ENCODE peak calls at places on chromosomes 2 and 18, in six cellular contexts. A is GM23338; Q is CD8-positive, alpha-beta memory T cell; L is upper lobe of right lung; J is endothelial cell of umbilical vein; Y is CD8-positive, alpha-beta T cell. X is an unnamed sample.

GRCh38 chr18:48002933-48003365 is 72.5 kb upstream of the SMAD2 start:
- DNase-seq in A (no peak), Q (no peak), L (peak; percentile 77), J (peak; percentile 78), Y (no peak), X (peak; percentile 92)

GRCh38 chr2:66794115-66794514 is 359.2 kb downstream of the MEIS1 start:
- DNase-seq in A (no peak), Q (no peak), L (no peak), J (no peak), Y (no peak), X (no peak)

GRCh38 chr18:58539659-58540380 is 89.1 kb downstream of the ALPK2 start:
- DNase-seq in A (no peak), Q (no peak), L (no peak), J (no peak), Y (no peak), X (no peak)

GRCh38 chr18:39624934-39625333 is 2059.3 kb upstream of the CELF4 start:
- DNase-seq in A (peak; percentile 42), Q (no peak), L (no peak), J (peak; percentile 13), Y (no peak), X (no peak)

GRCh38 chr2:156472686-156473085 is 36.5 kb downstream of the GPD2 start:
- DNase-seq in A (no peak), Q (no peak), L (no peak), J (no peak), Y (no peak), X (no peak)

GRCh38 chr2:166727105-166727504 is 161.2 kb upstream of the XIRP2 start:
- DNase-seq in A (no peak), Q (no peak), L (no peak), J (no peak), Y (no peak), X (no peak)

GRCh38 chr2:164719996-164720941 is 99.0 kb upstream of the GRB14 start:
- DNase-seq in A (no peak), Q (no peak), L (no peak), J (no peak), Y (no peak), X (no peak)

GRCh38 chr18:12408247-12408869 is 629 bp downstream of the PRELID3A start:
- DNase-seq in A (no peak), Q (no peak), L (peak; percentile 75), J (peak; percentile 45), Y (no peak), X (peak; percentile 44)

GRCh38 chr2:59490994-59491393 is 1062.5 kb downstream of the BCL11A start:
- DNase-seq in A (no peak), Q (no peak), L (no peak), J (no peak), Y (no peak), X (no peak)

GRCh38 chr2:102051659-102052366 is 60.1 kb downstream of the IL1R2 start:
- DNase-seq in A (no peak), Q (no peak), L (no peak), J (no peak), Y (no peak), X (no peak)

GRCh38 chr18:57404345-57404744 is 30.8 kb upstream of the ONECUT2 start:
- DNase-seq in A (no peak), Q (no peak), L (no peak), J (no peak), Y (no peak), X (no peak)

DNA sequence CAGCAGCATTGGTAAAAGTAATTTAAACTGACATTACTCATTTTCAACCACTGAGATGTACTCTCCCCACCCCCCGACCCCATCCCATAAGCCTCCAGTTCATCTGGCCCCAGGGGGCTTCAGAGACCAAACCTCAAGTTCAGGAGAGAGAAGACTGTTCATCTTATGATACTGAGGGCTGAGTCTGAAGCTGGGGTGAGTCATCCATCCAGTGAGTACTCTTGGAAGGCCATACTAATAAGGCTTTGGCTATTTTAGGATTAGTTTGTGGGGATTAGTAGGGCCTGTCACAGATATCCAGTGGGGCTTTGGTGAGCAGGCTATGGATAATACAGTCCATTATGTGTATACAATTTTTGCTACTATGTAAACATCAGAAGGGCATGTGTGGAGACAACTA is 125.3 kb upstream of the APCDD1 start:
- DNase-seq in A (no peak), Q (no peak), L (no peak), J (no peak), Y (no peak), X (no peak)
- H3K4me1 ChIP-seq in A (no peaks in the 10 kb centered on the region), Q (no peaks in the 10 kb centered on the region), L (no peaks in the 10 kb centered on the region), J (no peaks in the 10 kb centered on the region), Y (no peaks in the 10 kb centered on the region), X (no peaks in the 10 kb centered on the region)

DNA sequence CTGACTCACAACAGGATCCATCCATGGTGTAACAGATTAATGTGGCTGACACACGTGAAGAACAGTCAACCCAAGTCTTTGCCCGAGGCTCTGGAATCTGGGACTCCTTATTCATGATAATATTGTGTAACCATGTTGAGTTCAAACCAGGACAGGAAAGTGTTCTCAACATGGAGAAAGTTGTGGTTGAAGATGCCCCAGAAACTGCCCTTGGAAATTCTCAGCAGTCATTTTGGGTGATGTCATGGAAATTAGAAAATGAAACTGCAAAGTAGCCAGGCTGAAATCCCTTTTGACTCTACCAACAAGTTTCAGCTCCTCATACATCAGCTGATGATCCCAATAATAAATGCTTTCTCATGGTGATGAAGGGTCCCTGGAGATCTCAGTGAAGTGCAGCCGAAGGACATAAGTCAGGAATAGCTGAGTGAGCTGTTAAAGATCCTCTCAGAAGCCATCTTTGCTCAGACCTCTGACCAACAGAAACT is 307.7 kb downstream of the TNS1 start:
- DNase-seq in A (no peak), Q (no peak), L (no peak), J (no peak), Y (no peak), X (no peak)
- H3K4me3 ChIP-seq in A (no peak overlapping the region), Q (no peak overlapping the region), L (no peak overlapping the region), J (no peak overlapping the region), Y (no peak overlapping the region), X (no peak overlapping the region)

GRCh38 chr2:201707753-201708152 is 9.3 kb upstream of the MPP4 start:
- DNase-seq in A (no peak), Q (no peak), L (no peak), J (peak; percentile 67), Y (no peak), X (peak; percentile 10)
- H3K36me3 ChIP-seq in A (peaks cover 30% of the 10 kb centered on the region), Q (no peaks in the 10 kb centered on the region), L (peaks cover 81% of the 10 kb centered on the region), J (peaks cover 9% of the 10 kb centered on the region), Y (peaks cover 5% of the 10 kb centered on the region), X (peaks cover 63% of the 10 kb centered on the region)

DNA sequence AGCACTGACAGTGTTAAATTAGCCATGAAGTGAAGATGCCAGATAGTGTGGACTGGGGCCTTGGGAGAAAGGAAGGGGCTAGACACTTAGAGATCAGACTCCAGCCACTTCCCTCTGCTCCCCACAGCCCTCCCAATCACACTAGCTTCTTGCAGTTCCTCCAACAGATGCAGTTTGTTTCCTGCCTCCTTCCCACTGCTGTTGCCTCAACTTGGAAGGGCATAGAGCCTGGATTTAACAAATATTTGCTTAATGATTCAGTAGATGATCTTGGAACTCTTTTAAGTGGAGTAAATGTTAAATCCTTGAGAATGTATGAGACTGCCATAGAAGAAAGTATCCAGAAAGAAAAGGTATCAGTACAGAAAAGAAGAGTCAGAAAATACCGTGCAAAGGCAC is 1.5 kb upstream of the BZW1 start:
- DNase-seq in A (no peak), Q (no peak), L (no peak), J (peak; percentile 84), Y (no peak), X (no peak)
- H3K4me1 ChIP-seq in A (peaks cover 18% of the 10 kb centered on the region), Q (peaks cover 30% of the 10 kb centered on the region), L (peaks cover 32% of the 10 kb centered on the region), J (peaks cover 34% of the 10 kb centered on the region), Y (peaks cover 32% of the 10 kb centered on the region), X (peaks cover 20% of the 10 kb centered on the region)

GRCh38 chr2:215723011-215723410 is 287.1 kb upstream of the FN1 start:
- DNase-seq in A (no peak), Q (no peak), L (no peak), J (no peak), Y (no peak), X (no peak)

GRCh38 chr2:215727507-215728503 is 285.5 kb downstream of the MREG start:
- DNase-seq in A (no peak), Q (no peak), L (no peak), J (no peak), Y (no peak), X (no peak)

GRCh38 chr2:215728504-215729065 is 284.8 kb downstream of the MREG start:
- DNase-seq in A (no peak), Q (no peak), L (no peak), J (peak; percentile 61), Y (no peak), X (no peak)

GRCh38 chr2:215724171-215724570 is 288.3 kb upstream of the FN1 start:
- DNase-seq in A (no peak), Q (no peak), L (no peak), J (no peak), Y (no peak), X (no peak)

GRCh38 chr2:215726070-215726469 is 287.3 kb downstream of the MREG start:
- DNase-seq in A (no peak), Q (no peak), L (no peak), J (no peak), Y (no peak), X (no peak)
- H3K4me3 ChIP-seq in A (no peak overlapping the region), Q (no peak overlapping the region), L (no peak overlapping the region), J (no peak overlapping the region), Y (no peak overlapping the region), X (no peak overlapping the region)

GRCh38 chr2:101006065-101006715 is 4.1 kb downstream of the RPL31 start:
- DNase-seq in A (no peak), Q (no peak), L (no peak), J (no peak), Y (no peak), X (no peak)
- H3K36me3 ChIP-seq in A (peaks cover 54% of the 10 kb centered on the region), Q (peaks cover 49% of the 10 kb centered on the region), L (peaks cover 67% of the 10 kb centered on the region), J (peaks cover 48% of the 10 kb centered on the region), Y (peaks cover 52% of the 10 kb centered on the region), X (peaks cover 82% of the 10 kb centered on the region)

GRCh38 chr2:173216055-173216454 is 138.6 kb upstream of the CDCA7 start:
- DNase-seq in A (no peak), Q (no peak), L (no peak), J (no peak), Y (no peak), X (no peak)
- H3K4me1 ChIP-seq in A (peaks cover 21% of the 10 kb centered on the region), Q (no peaks in the 10 kb centered on the region), L (peaks cover 12% of the 10 kb centered on the region), J (no peaks in the 10 kb centered on the region), Y (peaks cover 9% of the 10 kb centered on the region), X (peaks cover 10% of the 10 kb centered on the region)

GRCh38 chr18:77762632-77763031 is 513.0 kb downstream of the GALR1 start:
- DNase-seq in A (no peak), Q (no peak), L (no peak), J (no peak), Y (no peak), X (no peak)
- H3K4me3 ChIP-seq in A (no peak overlapping the region), Q (no peak overlapping the region), L (no peak overlapping the region), J (no peak overlapping the region), Y (no peak overlapping the region), X (no peak overlapping the region)

DNA sequence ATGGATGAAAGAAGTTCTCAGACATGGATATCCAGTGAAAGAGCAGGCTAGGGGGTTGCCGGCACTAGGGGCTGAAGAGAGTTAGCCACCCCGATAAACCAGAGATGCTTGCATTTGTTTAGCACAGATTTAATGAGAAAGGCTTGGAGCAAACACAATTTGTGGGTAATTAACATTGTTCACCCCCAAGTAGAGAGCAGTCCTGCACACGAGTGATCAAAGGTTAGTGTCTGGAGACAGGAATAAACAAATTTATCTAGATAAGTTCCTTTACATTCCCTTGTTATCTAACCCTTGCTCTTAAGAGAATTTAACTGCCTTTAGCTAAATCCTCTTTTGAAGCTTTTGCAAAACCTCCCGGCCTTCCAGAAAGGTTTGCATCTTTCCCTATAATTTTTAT is 23.9 kb downstream of the HTR2B start:
- DNase-seq in A (no peak), Q (no peak), L (no peak), J (no peak), Y (no peak), X (no peak)
- H3K36me3 ChIP-seq in A (peaks cover 29% of the 10 kb centered on the region), Q (no peaks in the 10 kb centered on the region), L (peaks cover 26% of the 10 kb centered on the region), J (peaks cover 2% of the 10 kb centered on the region), Y (peaks cover 10% of the 10 kb centered on the region), X (peaks cover 79% of the 10 kb centered on the region)